ENCODE peak calls at places on chromosome 1, in seven cellular contexts. O, V, S, N, B, K and L are unnamed samples.

GRCh38 chr1:27592600-27593340 is 11.2 kb downstream of the AHDC1 start:
- DNase-seq in O (no peak), V (no peak), S (no peak), N (peak; percentile 91), B (no peak), K (no peak), L (no peak)

GRCh38 chr1:166283190-166283589 is 116.4 kb upstream of the FAM78B start:
- DNase-seq in O (no peak), V (no peak), S (no peak), N (no peak), B (no peak), K (no peak), L (no peak)

GRCh38 chr1:47838562-47839459 is 158.4 kb downstream of the TRABD2B start:
- DNase-seq in O (no peak), V (no peak), S (no peak), N (no peak), B (peak; percentile 68), K (no peak), L (no peak)

GRCh38 chr1:85393490-85393889 is 71.5 kb downstream of the DDAH1 start:
- DNase-seq in O (no peak), V (no peak), S (no peak), N (no peak), B (no peak), K (no peak), L (no peak)

GRCh38 chr1:95578462-95578861 is 344.5 kb downstream of the RWDD3 start:
- DNase-seq in O (no peak), V (no peak), S (no peak), N (no peak), B (no peak), K (no peak), L (no peak)

GRCh38 chr1:6348511-6349191 is 44.9 kb downstream of the ACOT7 start:
- DNase-seq in O (peak; percentile 18), V (peak; percentile 79), S (no peak), N (peak; percentile 55), B (peak; percentile 47), K (peak; percentile 26), L (peak; percentile 90)

GRCh38 chr1:167083066-167083682 is 7.0 kb downstream of the GPA33 start:
- DNase-seq in O (no peak), V (no peak), S (no peak), N (no peak), B (peak; percentile 73), K (no peak), L (no peak)

GRCh38 chr1:177857285-177857684 is 112.6 kb downstream of the SEC16B start:
- DNase-seq in O (no peak), V (no peak), S (no peak), N (no peak), B (no peak), K (no peak), L (no peak)

GRCh38 chr1:170685166-170685565 is 21.2 kb downstream of the PRRX1 start:
- DNase-seq in O (no peak), V (no peak), S (no peak), N (no peak), B (no peak), K (no peak), L (peak; percentile 81)

GRCh38 chr1:61741682-61742619 is at the start of gene PATJ:
- DNase-seq in O (no peak), V (peak; percentile 65), S (peak; percentile 72), N (peak; percentile 65), B (peak; percentile 88), K (peak; percentile 52), L (no peak)

GRCh38 chr1:62318756-62319544 is at the start of gene KANK4:
- DNase-seq in O (peak; percentile 17), V (peak; percentile 5), S (no peak), N (peak; percentile 69), B (peak; percentile 35), K (no peak), L (no peak)

GRCh38 chr1:109314805-109315204 is 8.0 kb upstream of the MYBPHL start:
- DNase-seq in O (no peak), V (no peak), S (no peak), N (no peak), B (no peak), K (no peak), L (peak; percentile 12)

GRCh38 chr1:218948446-218948845 is 225.2 kb upstream of the LYPLAL1 start:
- DNase-seq in O (no peak), V (no peak), S (no peak), N (no peak), B (no peak), K (no peak), L (no peak)

GRCh38 chr1:155177192-155177917 is 3.7 kb downstream of the TRIM46 start:
- DNase-seq in O (no peak), V (no peak), S (no peak), N (no peak), B (no peak), K (no peak), L (no peak)

GRCh38 chr1:100785399-100786082 is 66.0 kb downstream of the VCAM1 start:
- DNase-seq in O (peak; percentile 54), V (no peak), S (no peak), N (no peak), B (no peak), K (no peak), L (peak; percentile 97)

GRCh38 chr1:109181085-109181806 is 32.5 kb upstream of the SARS1 start:
- DNase-seq in O (no peak), V (no peak), S (no peak), N (no peak), B (peak; percentile 48), K (peak; percentile 89), L (peak; percentile 61)

GRCh38 chr1:177858222-177858894 is 111.5 kb downstream of the SEC16B start:
- DNase-seq in O (peak; percentile 57), V (no peak), S (peak; percentile 17), N (no peak), B (no peak), K (no peak), L (peak; percentile 55)

GRCh38 chr1:152745289-152745704 is 12.5 kb upstream of the KPRP start:
- DNase-seq in O (peak; percentile 14), V (no peak), S (no peak), N (no peak), B (no peak), K (peak; percentile 31), L (peak; percentile 68)

GRCh38 chr1:228101614-228101993 is 1.5 kb downstream of the C1orf35 start:
- DNase-seq in O (no peak), V (no peak), S (no peak), N (no peak), B (peak; percentile 43), K (no peak), L (no peak)

GRCh38 chr1:31617917-31618746 is 643 bp downstream of the HCRTR1 start:
- DNase-seq in O (peak; percentile 70), V (peak; percentile 39), S (no peak), N (peak; percentile 90), B (peak; percentile 54), K (peak; percentile 27), L (peak; percentile 26)

GRCh38 chr1:41566274-41566885 is 81.9 kb upstream of the EDN2 start:
- DNase-seq in O (no peak), V (no peak), S (no peak), N (no peak), B (no peak), K (no peak), L (no peak)

GRCh38 chr1:229597877-229598276 is 28.0 kb downstream of the TAF5L start:
- DNase-seq in O (no peak), V (no peak), S (no peak), N (no peak), B (no peak), K (no peak), L (peak; percentile 45)

GRCh38 chr1:163537809-163538208 is 216.1 kb downstream of the NUF2 start:
- DNase-seq in O (peak; percentile 85), V (no peak), S (no peak), N (no peak), B (no peak), K (no peak), L (no peak)

GRCh38 chr1:89104687-89105086 is 21.2 kb downstream of the GBP2 start:
- DNase-seq in O (no peak), V (no peak), S (no peak), N (no peak), B (no peak), K (no peak), L (no peak)

GRCh38 chr1:207826557-207827487 is 75.0 kb downstream of the CD46 start:
- DNase-seq in O (no peak), V (no peak), S (peak; percentile 78), N (no peak), B (peak; percentile 80), K (peak; percentile 66), L (peak; percentile 40)

GRCh38 chr1:96973605-96974004 is 252.0 kb downstream of the PTBP2 start:
- DNase-seq in O (peak; percentile 81), V (no peak), S (no peak), N (no peak), B (no peak), K (no peak), L (peak; percentile 43)

GRCh38 chr1:228284521-228284920 is 76.7 kb downstream of the OBSCN start:
- DNase-seq in O (no peak), V (no peak), S (no peak), N (no peak), B (no peak), K (no peak), L (no peak)

GRCh38 chr1:168019407-168019806 is 82.5 kb upstream of the MPC2 start:
- DNase-seq in O (no peak), V (no peak), S (no peak), N (peak; percentile 16), B (no peak), K (no peak), L (no peak)

GRCh38 chr1:227937031-227937430 is 10.7 kb downstream of the WNT9A start:
- DNase-seq in O (no peak), V (no peak), S (no peak), N (no peak), B (no peak), K (no peak), L (no peak)

GRCh38 chr1:14926818-14927555 is 226.6 kb upstream of the TMEM51 start:
- DNase-seq in O (no peak), V (no peak), S (no peak), N (no peak), B (no peak), K (no peak), L (no peak)
- H3K4me1 ChIP-seq in O (no peaks in the 10 kb centered on the region), V (peaks cover 7% of the 10 kb centered on the region), S (peaks cover 37% of the 10 kb centered on the region), N (peaks cover 12% of the 10 kb centered on the region), B (peaks cover 21% of the 10 kb centered on the region), K (peaks cover 10% of the 10 kb centered on the region), L (peaks cover 30% of the 10 kb centered on the region)

GRCh38 chr1:24768873-24769605 is 23.8 kb downstream of the CLIC4 start:
- DNase-seq in O (no peak), V (no peak), S (no peak), N (no peak), B (no peak), K (no peak), L (no peak)
- H3K4me1 ChIP-seq in O (peaks cover 56% of the 10 kb centered on the region), V (no peaks in the 10 kb centered on the region), S (peaks cover 1% of the 10 kb centered on the region), N (peaks cover 5% of the 10 kb centered on the region), B (no peaks in the 10 kb centered on the region), K (peaks cover 45% of the 10 kb centered on the region), L (peaks cover 5% of the 10 kb centered on the region)

GRCh38 chr1:2232255-2232915 is 4.3 kb downstream of the SKI start:
- DNase-seq in O (no peak), V (no peak), S (no peak), N (no peak), B (no peak), K (no peak), L (no peak)
- H3K4me1 ChIP-seq in O (peaks cover 51% of the 10 kb centered on the region), V (peaks cover 73% of the 10 kb centered on the region), S (peaks cover 36% of the 10 kb centered on the region), N (peaks cover 49% of the 10 kb centered on the region), B (peaks cover 73% of the 10 kb centered on the region), K (peaks cover 62% of the 10 kb centered on the region), L (peaks cover 25% of the 10 kb centered on the region)

GRCh38 chr1:21514245-21514644 is 5.0 kb downstream of the ALPL start:
- DNase-seq in O (no peak), V (no peak), S (no peak), N (no peak), B (no peak), K (no peak), L (no peak)
- H3K4me1 ChIP-seq in O (peaks cover 8% of the 10 kb centered on the region), V (no peaks in the 10 kb centered on the region), S (peaks cover 4% of the 10 kb centered on the region), N (peaks cover 25% of the 10 kb centered on the region), B (peaks cover 3% of the 10 kb centered on the region), K (no peaks in the 10 kb centered on the region), L (peaks cover 6% of the 10 kb centered on the region)